ENCODE peak calls at places on chromosome 13, in nine cellular contexts. N, A, C, S, Z, Y, T, D and H are unnamed samples.

GRCh38 chr13:106532111-106532929 is 3.1 kb downstream of the EFNB2 start:
- DNase-seq in N (no peak), A (peak), C (no peak), S (no peak), Z (peak), Y (peak), T (no peak), D (peak), H (no peak)

GRCh38 chr13:113298001-113298945 is 1.2 kb downstream of the LAMP1 start:
- DNase-seq in N (no peak), A (peak), C (peak), S (peak), Z (no peak), Y (no peak), T (no peak), D (no peak), H (no peak)

GRCh38 chr13:102399791-102400618 is 1.8 kb downstream of the FGF14 start:
- DNase-seq in N (peak), A (peak), C (no peak), S (peak), Z (no peak), Y (no peak), T (no peak), D (peak), H (no peak)

GRCh38 chr13:99959127-99959529 is 12.4 kb downstream of the ZIC5 start:
- DNase-seq in N (no peak), A (peak), C (no peak), S (no peak), Z (no peak), Y (no peak), T (no peak), D (no peak), H (no peak)

GRCh38 chr13:108357228-108357627 is 87.7 kb downstream of the TNFSF13B start:
- DNase-seq in N (no peak), A (no peak), C (no peak), S (no peak), Z (no peak), Y (no peak), T (no peak), D (no peak), H (no peak)

GRCh38 chr13:101785858-101786257 is 333.4 kb downstream of the ITGBL1 start:
- DNase-seq in N (no peak), A (peak), C (no peak), S (peak), Z (peak), Y (peak), T (peak), D (peak), H (peak)

GRCh38 chr13:71515639-71516038 is 351.4 kb downstream of the DACH1 start:
- DNase-seq in N (no peak), A (no peak), C (no peak), S (no peak), Z (no peak), Y (no peak), T (no peak), D (no peak), H (no peak)

GRCh38 chr13:35630551-35631275 is 154.2 kb upstream of the MAB21L1 start:
- DNase-seq in N (no peak), A (peak), C (peak), S (peak), Z (peak), Y (peak), T (peak), D (peak), H (peak)

GRCh38 chr13:47337781-47338507 is 441.1 kb upstream of the HTR2A start:
- DNase-seq in N (no peak), A (peak), C (no peak), S (peak), Z (peak), Y (peak), T (no peak), D (peak), H (peak)

GRCh38 chr13:90534617-90535340 is 812.7 kb upstream of the MIR17HG start:
- DNase-seq in N (no peak), A (no peak), C (no peak), S (no peak), Z (peak), Y (no peak), T (no peak), D (no peak), H (peak)

GRCh38 chr13:92991687-92992086 is 234.9 kb upstream of the GPC6 start:
- DNase-seq in N (no peak), A (peak), C (no peak), S (no peak), Z (peak), Y (no peak), T (no peak), D (no peak), H (no peak)

GRCh38 chr13:111219306-111219705 is 101.1 kb upstream of the TEX29 start:
- DNase-seq in N (no peak), A (peak), C (no peak), S (no peak), Z (peak), Y (no peak), T (no peak), D (peak), H (peak)

GRCh38 chr13:27673911-27674310 is 52.2 kb downstream of the POLR1D start:
- DNase-seq in N (no peak), A (no peak), C (no peak), S (no peak), Z (no peak), Y (no peak), T (no peak), D (no peak), H (no peak)

GRCh38 chr13:114119196-114119595 is 13.2 kb downstream of the RASA3 start:
- DNase-seq in N (no peak), A (peak), C (no peak), S (no peak), Z (peak), Y (peak), T (no peak), D (peak), H (peak)

GRCh38 chr13:38141792-38142191 is 207.9 kb upstream of the UFM1 start:
- DNase-seq in N (no peak), A (no peak), C (no peak), S (no peak), Z (peak), Y (no peak), T (no peak), D (no peak), H (no peak)

GRCh38 chr13:24038405-24038804 is 122.1 kb upstream of the SPATA13 start:
- DNase-seq in N (no peak), A (peak), C (no peak), S (no peak), Z (peak), Y (peak), T (no peak), D (peak), H (no peak)

GRCh38 chr13:26062853-26063444 is 11.1 kb upstream of the SHISA2 start:
- DNase-seq in N (no peak), A (peak), C (peak), S (peak), Z (peak), Y (peak), T (no peak), D (peak), H (peak)

GRCh38 chr13:24654741-24655140 is 25.5 kb upstream of the ATP12A start:
- DNase-seq in N (no peak), A (no peak), C (no peak), S (no peak), Z (peak), Y (no peak), T (no peak), D (no peak), H (peak)

GRCh38 chr13:30480292-30480947 is 14.7 kb upstream of the HMGB1 start:
- DNase-seq in N (no peak), A (no peak), C (no peak), S (no peak), Z (no peak), Y (no peak), T (no peak), D (no peak), H (no peak)

GRCh38 chr13:40402931-40403412 is 263.5 kb downstream of the FOXO1 start:
- DNase-seq in N (no peak), A (peak), C (peak), S (no peak), Z (peak), Y (peak), T (no peak), D (peak), H (peak)

GRCh38 chr13:110617326-110618072 is 2.2 kb downstream of the NAXD start:
- DNase-seq in N (no peak), A (peak), C (peak), S (no peak), Z (peak), Y (peak), T (no peak), D (peak), H (peak)

GRCh38 chr13:29849071-29849541 is 1.3 kb downstream of the UBL3 start:
- DNase-seq in N (no peak), A (peak), C (peak), S (no peak), Z (peak), Y (no peak), T (no peak), D (peak), H (no peak)

GRCh38 chr13:71865858-71866172 is 1.2 kb downstream of the DACH1 start:
- DNase-seq in N (no peak), A (peak), C (no peak), S (peak), Z (no peak), Y (no peak), T (no peak), D (peak), H (no peak)